ENCODE peak calls at places on chromosomes 12 and 14, in seven cellular contexts. O is DMS79, F is PC-3, X is A172, H is ureter, J is ovary, E is EL. N is an unnamed sample.

GRCh38 chr14:106875503-106875902 is 1349.1 kb downstream of the TMEM121 start:
- DNase-seq in O (no peak), F (no peak), X (no peak), H (no peak), J (peak; percentile 81), E (no peak), N (no peak)

GRCh38 chr14:61561657-61562276 is 133.5 kb upstream of the HIF1A start:
- DNase-seq in O (no peak), F (peak; percentile 99), X (peak; percentile 98), H (peak; percentile 82), J (peak; percentile 71), E (peak; percentile 99), N (peak; percentile 91)

GRCh38 chr12:2510066-2510465 is 284.7 kb upstream of the FKBP4 start:
- DNase-seq in O (no peak), F (no peak), X (no peak), H (no peak), J (no peak), E (no peak), N (no peak)

GRCh38 chr12:33678221-33678964 is 238.8 kb upstream of the SYT10 start:
- DNase-seq in O (no peak), F (no peak), X (no peak), H (no peak), J (no peak), E (no peak), N (no peak)

GRCh38 chr12:107912421-107913004 is 138.0 kb downstream of the ASCL4 start:
- DNase-seq in O (peak; percentile 9), F (peak; percentile 55), X (peak; percentile 27), H (no peak), J (no peak), E (peak; percentile 30), N (peak; percentile 51)

GRCh38 chr12:50087159-50087558 is 2.0 kb downstream of the SMARCD1 start:
- DNase-seq in O (no peak), F (no peak), X (no peak), H (no peak), J (no peak), E (no peak), N (no peak)

GRCh38 chr14:78595797-78596196 is 425.6 kb downstream of the NRXN3 start:
- DNase-seq in O (no peak), F (peak; percentile 5), X (no peak), H (no peak), J (no peak), E (peak; percentile 15), N (no peak)

GRCh38 chr12:4270670-4271432 is 2.7 kb upstream of the CCND2 start:
- DNase-seq in O (no peak), F (no peak), X (no peak), H (peak; percentile 62), J (peak; percentile 50), E (no peak), N (no peak)

GRCh38 chr12:67148265-67148664 is 120.9 kb upstream of the CAND1 start:
- DNase-seq in O (no peak), F (no peak), X (no peak), H (no peak), J (no peak), E (no peak), N (no peak)

GRCh38 chr12:120783197-120783596 is 57.6 kb downstream of the ACADS start:
- DNase-seq in O (no peak), F (peak; percentile 97), X (peak; percentile 66), H (no peak), J (no peak), E (peak; percentile 72), N (peak; percentile 48)

GRCh38 chr12:42477931-42478330 is 111.6 kb downstream of the PRICKLE1 start:
- DNase-seq in O (no peak), F (no peak), X (no peak), H (no peak), J (no peak), E (peak; percentile 20), N (no peak)

GRCh38 chr12:66156654-66157053 is 13.1 kb downstream of the TMBIM4 start:
- DNase-seq in O (no peak), F (peak; percentile 59), X (no peak), H (no peak), J (no peak), E (no peak), N (no peak)

GRCh38 chr14:102029956-102030355 is 56.9 kb downstream of the HSP90AA1 start:
- DNase-seq in O (no peak), F (peak; percentile 48), X (peak; percentile 82), H (no peak), J (no peak), E (no peak), N (no peak)

GRCh38 chr12:45235087-45236025 is 19.5 kb downstream of the ANO6 start:
- DNase-seq in O (no peak), F (peak; percentile 91), X (peak; percentile 81), H (no peak), J (peak; percentile 41), E (peak; percentile 51), N (peak; percentile 86)

GRCh38 chr12:78584695-78585094 is 279.9 kb upstream of the SYT1 start:
- DNase-seq in O (no peak), F (peak; percentile 25), X (no peak), H (no peak), J (no peak), E (peak; percentile 29), N (peak; percentile 19)

GRCh38 chr12:75550401-75550851 is 39.0 kb upstream of the KRR1 start:
- DNase-seq in O (peak; percentile 10), F (no peak), X (peak; percentile 33), H (no peak), J (no peak), E (no peak), N (no peak)

GRCh38 chr14:55780156-55780946 is 200.3 kb downstream of the KTN1 start:
- DNase-seq in O (no peak), F (peak; percentile 89), X (peak; percentile 17), H (peak; percentile 70), J (no peak), E (peak; percentile 59), N (peak; percentile 67)

GRCh38 chr12:64669270-64669842 is 59.1 kb downstream of the RASSF3 start:
- DNase-seq in O (no peak), F (peak; percentile 41), X (no peak), H (no peak), J (peak; percentile 69), E (no peak), N (peak; percentile 17)

GRCh38 chr14:71933026-71933587 is 878 bp downstream of the RGS6 start:
- DNase-seq in O (peak; percentile 14), F (no peak), X (no peak), H (no peak), J (no peak), E (no peak), N (peak; percentile 10)

GRCh38 chr14:100862277-100862676 is 36.4 kb downstream of the MEG3 start:
- DNase-seq in O (no peak), F (no peak), X (no peak), H (no peak), J (peak; percentile 37), E (no peak), N (peak; percentile 17)

GRCh38 chr14:24171422-24172260 is at the start of gene REC8:
- DNase-seq in O (peak; percentile 100), F (no peak), X (no peak), H (peak; percentile 81), J (peak; percentile 85), E (no peak), N (no peak)

GRCh38 chr14:105508601-105509000 is 17.6 kb downstream of the TEDC1 start:
- DNase-seq in O (no peak), F (no peak), X (no peak), H (no peak), J (no peak), E (no peak), N (no peak)

GRCh38 chr12:30533518-30533917 is 162.2 kb downstream of the IPO8 start:
- DNase-seq in O (no peak), F (peak; percentile 32), X (no peak), H (no peak), J (no peak), E (peak; percentile 3), N (no peak)

GRCh38 chr14:89797148-89797547 is 157.4 kb downstream of the EFCAB11 start:
- DNase-seq in O (no peak), F (no peak), X (no peak), H (no peak), J (no peak), E (no peak), N (no peak)

GRCh38 chr12:44847888-44848770 is 28.0 kb downstream of the NELL2 start:
- DNase-seq in O (no peak), F (no peak), X (no peak), H (no peak), J (no peak), E (no peak), N (no peak)

GRCh38 chr14:102949062-102949800 is 26.8 kb downstream of the AMN start:
- DNase-seq in O (no peak), F (peak; percentile 9), X (no peak), H (no peak), J (no peak), E (peak; percentile 66), N (no peak)

GRCh38 chr12:109443794-109444193 is 33.3 kb downstream of the KCTD10 start:
- DNase-seq in O (peak; percentile 69), F (no peak), X (no peak), H (no peak), J (no peak), E (no peak), N (no peak)

GRCh38 chr14:34536951-34537676 is 2.4 kb downstream of the EAPP start:
- DNase-seq in O (no peak), F (no peak), X (no peak), H (no peak), J (no peak), E (peak; percentile 72), N (no peak)

GRCh38 chr14:64303471-64303917 is 9.3 kb upstream of the ESR2 start:
- DNase-seq in O (peak; percentile 73), F (peak; percentile 82), X (peak; percentile 57), H (no peak), J (no peak), E (peak; percentile 65), N (peak; percentile 65)

GRCh38 chr14:50347521-50347920 is 35.4 kb downstream of the DMAC2L start:
- DNase-seq in O (no peak), F (peak; percentile 86), X (no peak), H (no peak), J (no peak), E (peak; percentile 71), N (peak; percentile 84)

GRCh38 chr14:89965839-89966238 is 10.1 kb downstream of the TDP1 start:
- DNase-seq in O (no peak), F (no peak), X (no peak), H (no peak), J (no peak), E (no peak), N (no peak)

N was measured in mammary epithelial cell.